ENCODE peak calls at places on chromosomes 1 and 21, in four cellular contexts. One of them, this sample, is unnamed.

GRCh38 chr1:12745992-12746323 is at the start of gene CFAP107:
- DNase-seq in K562: no peak
- DNase-seq in HepG2: no peak
- DNase-seq in H1: no peak
- DNase-seq in this sample: no peak

GRCh38 chr1:31848381-31848897 is 32.6 kb upstream of the SPOCD1 start:
- DNase-seq in K562: no peak
- DNase-seq in HepG2: no peak
- DNase-seq in H1: no peak
- DNase-seq in this sample: no peak

GRCh38 chr1:103248417-103249102 is 140.2 kb upstream of the COL11A1 start:
- DNase-seq in K562: no peak
- DNase-seq in HepG2: no peak
- DNase-seq in H1: no peak
- DNase-seq in this sample: no peak

GRCh38 chr1:234893725-234894630 is 234.7 kb downstream of the TOMM20 start:
- DNase-seq in K562: peak
- DNase-seq in HepG2: peak
- DNase-seq in H1: no peak
- DNase-seq in this sample: no peak

GRCh38 chr1:22738522-22738921 is 27.9 kb downstream of the EPHB2 start:
- DNase-seq in K562: no peak
- DNase-seq in HepG2: no peak
- DNase-seq in H1: no peak
- DNase-seq in this sample: no peak

GRCh38 chr1:17893891-17894631 is 138.9 kb downstream of the ACTL8 start:
- DNase-seq in K562: no peak
- DNase-seq in HepG2: no peak
- DNase-seq in H1: no peak
- DNase-seq in this sample: no peak

GRCh38 chr1:95233321-95233736 is 681 bp upstream of the RWDD3 start:
- DNase-seq in K562: no peak
- DNase-seq in HepG2: peak
- DNase-seq in H1: no peak
- DNase-seq in this sample: no peak

GRCh38 chr1:224302947-224303346 is 27.0 kb downstream of the NVL start:
- DNase-seq in K562: no peak
- DNase-seq in HepG2: no peak
- DNase-seq in H1: no peak
- DNase-seq in this sample: no peak

GRCh38 chr1:83818916-83819315 is 180.0 kb downstream of the TTLL7 start:
- DNase-seq in K562: no peak
- DNase-seq in HepG2: peak
- DNase-seq in H1: no peak
- DNase-seq in this sample: no peak

GRCh38 chr1:211520641-211521040 is 28.7 kb upstream of the RD3 start:
- DNase-seq in K562: no peak
- DNase-seq in HepG2: peak
- DNase-seq in H1: no peak
- DNase-seq in this sample: no peak

GRCh38 chr21:37784591-37785318 is 131.5 kb downstream of the KCNJ6 start:
- DNase-seq in K562: no peak
- DNase-seq in HepG2: no peak
- DNase-seq in H1: no peak
- DNase-seq in this sample: no peak

GRCh38 chr1:103958699-103959098 is 209.0 kb downstream of the AMY1C start:
- DNase-seq in K562: no peak
- DNase-seq in HepG2: no peak
- DNase-seq in H1: no peak
- DNase-seq in this sample: no peak

GRCh38 chr1:164695956-164696665 is 137.1 kb downstream of the PBX1 start:
- DNase-seq in K562: no peak
- DNase-seq in HepG2: no peak
- DNase-seq in H1: no peak
- DNase-seq in this sample: no peak

GRCh38 chr21:42062543-42063022 is 8.5 kb upstream of the UMODL1 start:
- DNase-seq in K562: no peak
- DNase-seq in HepG2: no peak
- DNase-seq in H1: no peak
- DNase-seq in this sample: peak

GRCh38 chr1:39184354-39184818 is 20.1 kb upstream of the MACF1 start:
- DNase-seq in K562: peak
- DNase-seq in HepG2: no peak
- DNase-seq in H1: no peak
- DNase-seq in this sample: no peak

GRCh38 chr1:39181311-39181710 is 23.2 kb upstream of the MACF1 start:
- DNase-seq in K562: no peak
- DNase-seq in HepG2: no peak
- DNase-seq in H1: no peak
- DNase-seq in this sample: no peak

GRCh38 chr1:39182804-39183203 is 21.7 kb upstream of the MACF1 start:
- DNase-seq in K562: no peak
- DNase-seq in HepG2: no peak
- DNase-seq in H1: no peak
- DNase-seq in this sample: no peak

GRCh38 chr1:39187276-39188046 is 17.0 kb upstream of the MACF1 start:
- DNase-seq in K562: no peak
- DNase-seq in HepG2: no peak
- DNase-seq in H1: no peak
- DNase-seq in this sample: no peak

GRCh38 chr1:39183503-39184353 is 20.8 kb upstream of the MACF1 start:
- DNase-seq in K562: peak
- DNase-seq in HepG2: peak
- DNase-seq in H1: no peak
- DNase-seq in this sample: no peak
- TF ChIP-seq HDAC6 in K562: no peak
- TF ChIP-seq HDAC6 in HepG2: no peak
- TF ChIP-seq HDAC6 in H1: no peak
- TF ChIP-seq HDAC6 in this sample: no peak

DNA sequence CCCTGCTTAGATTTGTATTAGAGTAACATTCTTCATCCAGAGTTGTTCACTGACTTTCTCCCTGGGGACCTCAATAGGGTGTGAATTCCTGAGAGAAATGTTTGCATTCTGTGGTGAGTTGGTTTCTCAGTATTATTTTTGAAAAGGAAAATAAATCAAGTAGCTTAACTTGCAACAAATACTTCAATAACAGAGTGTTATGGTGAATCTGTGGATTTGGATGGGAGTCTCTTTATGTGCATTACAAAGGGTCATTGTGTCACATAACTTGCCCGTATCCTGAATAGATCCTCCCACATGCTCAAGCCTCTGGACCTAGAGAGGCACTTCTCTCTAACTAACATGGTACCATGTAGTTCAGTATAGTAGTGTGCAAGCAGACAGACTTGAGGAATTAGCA is 68.4 kb upstream of the IPO9 start:
- DNase-seq in K562: no peak
- DNase-seq in HepG2: no peak
- DNase-seq in H1: no peak
- DNase-seq in this sample: no peak
- TF ChIP-seq HDAC6 in K562: no peak
- TF ChIP-seq HDAC6 in HepG2: no peak
- TF ChIP-seq HDAC6 in H1: no peak
- TF ChIP-seq HDAC6 in this sample: no peak

DNA sequence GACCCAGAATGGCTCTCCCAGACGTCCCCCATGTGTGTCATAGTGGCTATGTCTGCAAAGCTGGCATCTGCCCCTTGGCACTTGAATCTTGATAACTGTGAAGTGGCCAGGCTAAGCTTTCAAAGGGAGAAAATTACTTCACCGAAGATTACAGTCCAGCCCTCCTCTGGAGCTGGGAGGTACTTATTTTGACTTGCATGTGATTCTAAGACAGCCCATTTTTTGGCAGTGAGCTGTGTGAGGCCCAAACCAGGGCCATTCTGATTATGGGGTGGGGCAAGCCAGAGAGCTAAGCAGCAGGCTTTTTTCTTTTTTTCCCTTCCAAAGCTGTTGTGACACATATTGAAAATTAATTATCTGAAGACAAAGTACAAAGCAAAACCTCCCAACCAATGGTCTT is 42.1 kb upstream of the C8B start:
- DNase-seq in K562: no peak
- DNase-seq in HepG2: no peak
- DNase-seq in H1: no peak
- DNase-seq in this sample: no peak
- TF ChIP-seq HDAC6 in K562: no peak
- TF ChIP-seq HDAC6 in HepG2: no peak
- TF ChIP-seq HDAC6 in H1: no peak
- TF ChIP-seq HDAC6 in this sample: no peak

DNA sequence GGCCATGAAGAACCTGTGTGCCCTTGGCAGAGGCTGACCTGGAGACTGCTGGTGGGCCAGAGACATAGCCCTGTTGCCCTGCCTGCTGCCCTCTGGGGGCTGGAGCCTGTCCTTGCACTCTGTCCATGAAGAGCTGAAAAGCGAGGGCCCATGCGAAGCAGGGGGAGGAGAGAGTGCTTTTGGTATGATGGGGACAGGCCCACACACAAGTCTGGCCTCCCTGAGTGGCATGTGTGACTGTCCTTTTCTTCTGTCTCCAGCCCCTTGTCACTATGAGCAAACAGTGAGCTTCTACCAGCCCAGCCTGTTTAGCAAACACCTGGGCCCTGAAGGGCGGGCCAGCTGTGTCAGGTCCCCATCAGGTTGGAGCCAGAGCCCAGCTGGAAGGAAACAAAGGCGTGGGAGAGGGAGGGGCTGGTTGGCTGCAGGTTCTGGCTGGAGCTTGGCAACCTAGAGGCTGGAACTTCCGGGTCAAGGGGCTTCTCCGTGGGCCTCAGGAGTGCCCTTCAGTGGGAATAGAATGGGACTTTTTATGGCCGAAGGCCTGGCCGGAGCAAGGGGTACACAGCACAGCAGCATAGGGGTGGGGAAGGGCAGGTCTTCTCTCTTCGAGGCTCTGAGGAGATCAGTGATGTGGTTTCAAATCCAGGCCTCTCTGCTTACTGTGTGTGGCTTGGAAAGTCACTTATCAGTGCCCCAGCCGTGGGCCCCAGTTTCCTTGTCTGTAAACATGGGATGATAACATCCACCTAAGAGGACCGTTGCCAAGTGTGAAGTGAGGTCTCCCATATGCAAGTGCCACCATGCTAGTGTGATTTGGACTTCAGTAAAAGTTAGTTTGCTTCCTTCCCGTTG is 14.3 kb downstream of the QSOX1 start:
- DNase-seq in K562: peak
- DNase-seq in HepG2: peak
- DNase-seq in H1: no peak
- DNase-seq in this sample: no peak
- TF ChIP-seq HDAC6 in K562: no peak
- TF ChIP-seq HDAC6 in HepG2: no peak
- TF ChIP-seq HDAC6 in H1: no peak
- TF ChIP-seq HDAC6 in this sample: no peak

GRCh38 chr1:170731566-170732261 is 67.8 kb downstream of the PRRX1 start:
- DNase-seq in K562: no peak
- DNase-seq in HepG2: no peak
- DNase-seq in H1: no peak
- DNase-seq in this sample: no peak

GRCh38 chr1:170729608-170730378 is 65.9 kb downstream of the PRRX1 start:
- DNase-seq in K562: no peak
- DNase-seq in HepG2: no peak
- DNase-seq in H1: no peak
- DNase-seq in this sample: no peak

GRCh38 chr1:170727953-170728352 is 64.0 kb downstream of the PRRX1 start:
- DNase-seq in K562: no peak
- DNase-seq in HepG2: no peak
- DNase-seq in H1: no peak
- DNase-seq in this sample: no peak

GRCh38 chr1:170732262-170732595 is 68.3 kb downstream of the PRRX1 start:
- DNase-seq in K562: no peak
- DNase-seq in HepG2: no peak
- DNase-seq in H1: no peak
- DNase-seq in this sample: no peak

DNA sequence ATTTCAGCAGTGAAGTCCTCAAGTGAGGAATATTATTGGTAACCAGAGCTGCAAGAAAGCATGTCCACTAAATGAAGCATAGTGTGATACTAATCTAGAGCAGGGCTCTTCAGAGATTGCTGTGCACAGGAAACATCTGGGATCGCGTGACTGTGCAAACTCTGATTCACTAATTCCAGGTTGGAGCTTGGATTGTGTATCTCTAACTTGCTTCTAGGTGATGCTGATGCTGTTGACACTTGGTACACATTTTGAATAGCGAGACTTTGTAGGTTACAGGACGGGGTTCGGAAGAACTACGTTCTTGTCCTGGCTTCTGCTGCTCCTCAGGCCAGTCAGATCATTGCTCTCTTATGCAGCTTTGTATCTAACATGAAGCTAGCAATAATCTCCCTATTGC is 66.5 kb downstream of the PRRX1 start:
- DNase-seq in K562: no peak
- DNase-seq in HepG2: no peak
- DNase-seq in H1: no peak
- DNase-seq in this sample: no peak
- TF ChIP-seq HDAC6 in K562: no peak
- TF ChIP-seq HDAC6 in HepG2: no peak
- TF ChIP-seq HDAC6 in H1: no peak
- TF ChIP-seq HDAC6 in this sample: no peak